ENCODE peak calls at places on chromosomes 2 and 18, in ten cellular contexts. K, N, A, Z, M, U, S, P, T and V are unnamed samples.

GRCh38 chr2:233992481-233993217 is 57.9 kb upstream of the SPP2 start:
- DNase-seq in K (no peak), N (no peak), A (no peak), Z (no peak), M (no peak), U (no peak), S (no peak), P (no peak), T (no peak), V (no peak)

GRCh38 chr18:75142677-75143076 is 66.3 kb downstream of the PTGR3 start:
- DNase-seq in K (no peak), N (no peak), A (no peak), Z (no peak), M (no peak), U (no peak), S (no peak), P (peak), T (no peak), V (no peak)

GRCh38 chr18:58394607-58395425 is 234.1 kb downstream of the ALPK2 start:
- DNase-seq in K (no peak), N (no peak), A (no peak), Z (no peak), M (no peak), U (no peak), S (no peak), P (peak), T (no peak), V (no peak)

GRCh38 chr2:84908948-84909713 is 3.7 kb downstream of the TMSB10 start:
- DNase-seq in K (no peak), N (no peak), A (no peak), Z (no peak), M (no peak), U (no peak), S (no peak), P (no peak), T (no peak), V (no peak)

GRCh38 chr2:212282596-212283330 is 255.8 kb downstream of the ERBB4 start:
- DNase-seq in K (no peak), N (no peak), A (no peak), Z (no peak), M (no peak), U (no peak), S (no peak), P (no peak), T (no peak), V (no peak)

GRCh38 chr2:15889800-15890498 is 50.4 kb upstream of the MYCN start:
- DNase-seq in K (no peak), N (no peak), A (no peak), Z (no peak), M (no peak), U (peak), S (no peak), P (no peak), T (no peak), V (no peak)

GRCh38 chr2:120133572-120134244 is 89.5 kb downstream of the TMEM185B start:
- DNase-seq in K (no peak), N (no peak), A (no peak), Z (no peak), M (no peak), U (no peak), S (no peak), P (no peak), T (no peak), V (no peak)

GRCh38 chr2:101559576-101559975 is 84.7 kb upstream of the RFX8 start:
- DNase-seq in K (no peak), N (no peak), A (no peak), Z (no peak), M (no peak), U (peak), S (no peak), P (no peak), T (peak), V (no peak)

GRCh38 chr2:169709970-169710369 is 15.7 kb downstream of the PHOSPHO2 start:
- DNase-seq in K (no peak), N (no peak), A (no peak), Z (no peak), M (no peak), U (no peak), S (no peak), P (no peak), T (no peak), V (no peak)

GRCh38 chr18:9629709-9630108 is 15.3 kb upstream of the PPP4R1 start:
- DNase-seq in K (no peak), N (no peak), A (no peak), Z (no peak), M (no peak), U (no peak), S (no peak), P (no peak), T (peak), V (no peak)

GRCh38 chr2:134436706-134437105 is 182.8 kb downstream of the MGAT5 start:
- DNase-seq in K (no peak), N (no peak), A (peak), Z (no peak), M (no peak), U (no peak), S (no peak), P (no peak), T (peak), V (no peak)

GRCh38 chr2:151029406-151030157 is 232.1 kb downstream of the RBM43 start:
- DNase-seq in K (no peak), N (no peak), A (no peak), Z (no peak), M (no peak), U (no peak), S (no peak), P (no peak), T (peak), V (no peak)

GRCh38 chr2:27683390-27684071 is 19.8 kb downstream of the SLC4A1AP start:
- DNase-seq in K (peak), N (peak), A (peak), Z (peak), M (peak), U (peak), S (peak), P (peak), T (peak), V (peak)

GRCh38 chr2:119736021-119736420 is 23.7 kb upstream of the PTPN4 start:
- DNase-seq in K (no peak), N (no peak), A (no peak), Z (no peak), M (no peak), U (no peak), S (no peak), P (no peak), T (no peak), V (no peak)

GRCh38 chr2:64114063-64114911 is 29.9 kb downstream of the PELI1 start:
- DNase-seq in K (no peak), N (no peak), A (no peak), Z (no peak), M (peak), U (no peak), S (no peak), P (no peak), T (peak), V (peak)

GRCh38 chr2:222290691-222291484 is 7.9 kb downstream of the PAX3 start:
- DNase-seq in K (no peak), N (no peak), A (no peak), Z (no peak), M (peak), U (no peak), S (peak), P (no peak), T (no peak), V (no peak)

GRCh38 chr2:3612639-3613523 is 18.0 kb downstream of the COLEC11 start:
- DNase-seq in K (no peak), N (no peak), A (no peak), Z (no peak), M (no peak), U (no peak), S (no peak), P (peak), T (no peak), V (no peak)

GRCh38 chr18:6294119-6294784 is 120.5 kb downstream of the L3MBTL4 start:
- DNase-seq in K (no peak), N (no peak), A (no peak), Z (no peak), M (no peak), U (no peak), S (no peak), P (no peak), T (peak), V (no peak)

GRCh38 chr2:173866858-173867620 is 98.1 kb downstream of the SP3 start:
- DNase-seq in K (no peak), N (no peak), A (no peak), Z (no peak), M (no peak), U (no peak), S (no peak), P (no peak), T (no peak), V (no peak)

GRCh38 chr18:25168011-25168410 is 184.0 kb downstream of the ZNF521 start:
- DNase-seq in K (no peak), N (no peak), A (no peak), Z (no peak), M (no peak), U (no peak), S (peak), P (no peak), T (no peak), V (no peak)

GRCh38 chr2:205545971-205546370 is 136.3 kb upstream of the NRP2 start:
- DNase-seq in K (no peak), N (no peak), A (no peak), Z (no peak), M (no peak), U (no peak), S (no peak), P (no peak), T (no peak), V (no peak)

GRCh38 chr18:32219431-32219830 is 29.6 kb downstream of the MEP1B start:
- DNase-seq in K (no peak), N (no peak), A (no peak), Z (no peak), M (no peak), U (no peak), S (no peak), P (no peak), T (no peak), V (no peak)

GRCh38 chr2:40556739-40557138 is 104.8 kb upstream of the SLC8A1 start:
- DNase-seq in K (no peak), N (no peak), A (no peak), Z (no peak), M (no peak), U (no peak), S (no peak), P (no peak), T (no peak), V (no peak)

GRCh38 chr2:3472966-3473365 is 46.4 kb downstream of the ADI1 start:
- DNase-seq in K (no peak), N (no peak), A (no peak), Z (no peak), M (no peak), U (no peak), S (no peak), P (no peak), T (no peak), V (no peak)

GRCh38 chr2:136116111-136116812 is 1.7 kb downstream of the CXCR4 start:
- DNase-seq in K (no peak), N (peak), A (peak), Z (no peak), M (peak), U (peak), S (peak), P (peak), T (no peak), V (no peak)

GRCh38 chr2:190882327-190882766 is 1.7 kb downstream of the GLS start:
- DNase-seq in K (no peak), N (no peak), A (no peak), Z (no peak), M (no peak), U (no peak), S (no peak), P (no peak), T (no peak), V (no peak)